ENCODE peak calls at places on chromosomes 3 and 15, in four cellular contexts. G is PC-9, U is left lung, C is GM23248. O is an unnamed sample. For H3K9me3, the result is how much of the 10 kb centered on the place peaks cover.

GRCh38 chr15:62983956-62984355 is 58.6 kb upstream of the TPM1 start:
- DNase-seq in G (no peak), U (no peak), C (no peak), O (no peak)

GRCh38 chr3:38032328-38032865 is 3.0 kb upstream of the PLCD1 start:
- DNase-seq in G (no peak), U (no peak), C (no peak), O (no peak)

GRCh38 chr3:12886736-12887135 is 45.4 kb upstream of the RPL32 start:
- DNase-seq in G (no peak), U (no peak), C (no peak), O (no peak)

GRCh38 chr3:28349397-28350000 is 875 bp upstream of the AZI2 start:
- DNase-seq in G (no peak), U (peak), C (peak), O (no peak)

GRCh38 chr15:48777645-48778337 is 33.1 kb downstream of the CEP152 start:
- DNase-seq in G (no peak), U (no peak), C (no peak), O (no peak)

GRCh38 chr3:14416453-14416852 is 14.0 kb downstream of the SLC6A6 start:
- DNase-seq in G (no peak), U (no peak), C (no peak), O (no peak)

GRCh38 chr3:149215474-149215873 is 6.2 kb downstream of the CP start:
- DNase-seq in G (no peak), U (no peak), C (no peak), O (no peak)

GRCh38 chr3:99895706-99896441 is 78.2 kb downstream of the CMSS1 start:
- DNase-seq in G (peak), U (no peak), C (peak), O (no peak)

GRCh38 chr3:30162579-30162978 is 443.8 kb upstream of the TGFBR2 start:
- DNase-seq in G (no peak), U (no peak), C (peak), O (no peak)

GRCh38 chr3:159724627-159725026 is 264.0 kb upstream of the IL12A start:
- DNase-seq in G (no peak), U (no peak), C (peak), O (no peak)

GRCh38 chr3:123299581-123299980 is 97.8 kb downstream of the SEC22A start:
- DNase-seq in G (no peak), U (no peak), C (no peak), O (no peak)

GRCh38 chr3:11558002-11558401 is 85.7 kb downstream of the VGLL4 start:
- DNase-seq in G (no peak), U (peak), C (peak), O (no peak)

GRCh38 chr15:64311566-64311965 is 44.4 kb downstream of the CSNK1G1 start:
- DNase-seq in G (no peak), U (no peak), C (no peak), O (no peak)

GRCh38 chr15:44541282-44541958 is 4.5 kb downstream of the EIF3J start:
- DNase-seq in G (no peak), U (no peak), C (peak), O (no peak)

GRCh38 chr15:52098328-52098727 is 14.2 kb downstream of the BCL2L10 start:
- DNase-seq in G (no peak), U (no peak), C (no peak), O (no peak)

GRCh38 chr15:101570238-101570637 is 80.7 kb upstream of the PCSK6 start:
- DNase-seq in G (no peak), U (no peak), C (peak), O (no peak)

GRCh38 chr15:55031732-55032131 is 165.0 kb downstream of the RSL24D1 start:
- DNase-seq in G (no peak), U (no peak), C (no peak), O (no peak)

GRCh38 chr15:25054329-25054728 is 99.5 kb downstream of the SNRPN start:
- DNase-seq in G (no peak), U (no peak), C (no peak), O (no peak)

GRCh38 chr15:25057574-25057973 is 102.8 kb downstream of the SNRPN start:
- DNase-seq in G (no peak), U (no peak), C (no peak), O (no peak)

GRCh38 chr15:25056484-25057429 is 102.0 kb downstream of the SNRPN start:
- DNase-seq in G (no peak), U (no peak), C (no peak), O (peak)

GRCh38 chr15:25054943-25055342 is 100.2 kb downstream of the SNRPN start:
- DNase-seq in G (no peak), U (no peak), C (no peak), O (no peak)

GRCh38 chr15:25055356-25056068 is 100.7 kb downstream of the SNRPN start:
- DNase-seq in G (no peak), U (no peak), C (no peak), O (no peak)
- H3K9me3 ChIP-seq in G (under half), U (under half), C (under half), O (half or more)

GRCh38 chr15:31200735-31201151 is 99.2 kb upstream of the TRPM1 start:
- DNase-seq in G (no peak), U (peak), C (peak), O (no peak)
- H3K27ac ChIP-seq in G (no peak), U (no peak), C (no peak), O (no peak)

GRCh38 chr3:178618907-178619306 is 82.7 kb downstream of the KCNMB2 start:
- DNase-seq in G (no peak), U (no peak), C (no peak), O (no peak)

GRCh38 chr3:178623666-178624255 is 87.5 kb downstream of the KCNMB2 start:
- DNase-seq in G (peak), U (no peak), C (no peak), O (no peak)

DNA sequence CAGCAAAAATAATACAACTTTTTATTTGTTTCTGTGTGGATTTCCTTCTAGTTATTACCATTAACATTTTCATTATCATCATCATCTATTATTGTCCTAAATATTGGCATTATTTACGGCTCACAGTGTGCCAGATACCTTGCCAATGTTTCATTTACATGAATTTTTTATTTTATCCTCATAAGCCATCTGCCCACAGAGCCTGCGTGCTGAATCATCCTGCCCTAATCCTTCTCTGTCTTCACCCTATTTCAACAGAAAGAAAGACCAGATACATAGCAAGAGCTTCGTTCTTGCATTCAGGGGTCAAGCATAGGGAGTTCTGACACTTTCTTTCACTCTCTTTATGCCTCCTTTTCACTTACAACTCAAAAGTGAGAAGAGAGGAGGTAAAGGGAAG is 82.0 kb downstream of the KCNMB2 start:
- DNase-seq in G (no peak), U (no peak), C (peak), O (no peak)
- H3K9me3 ChIP-seq in G (under half), U (under half), C (under half), O (under half)

DNA sequence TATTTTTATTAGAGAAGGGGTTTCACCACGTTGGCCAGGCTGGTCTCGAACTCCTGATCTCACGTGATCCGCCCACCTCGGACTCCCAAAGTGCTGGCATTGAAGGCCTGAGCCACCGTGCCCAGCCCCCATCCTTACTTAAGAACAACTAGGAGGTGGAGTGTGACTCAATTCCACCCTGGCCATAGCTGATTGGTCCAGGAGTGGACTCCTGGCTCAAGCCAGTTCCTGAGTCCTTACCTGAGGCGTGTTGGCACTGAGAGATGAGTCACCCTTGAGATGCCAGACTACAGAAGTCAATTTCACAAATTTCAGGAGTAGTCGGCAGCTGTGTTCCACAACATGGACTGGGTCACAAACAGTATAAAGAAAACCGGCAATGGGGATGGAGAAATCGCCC is 124.2 kb downstream of the SHQ1 start:
- DNase-seq in G (peak), U (no peak), C (no peak), O (no peak)
- H3K27ac ChIP-seq in G (peak), U (no peak), C (no peak), O (peak)

DNA sequence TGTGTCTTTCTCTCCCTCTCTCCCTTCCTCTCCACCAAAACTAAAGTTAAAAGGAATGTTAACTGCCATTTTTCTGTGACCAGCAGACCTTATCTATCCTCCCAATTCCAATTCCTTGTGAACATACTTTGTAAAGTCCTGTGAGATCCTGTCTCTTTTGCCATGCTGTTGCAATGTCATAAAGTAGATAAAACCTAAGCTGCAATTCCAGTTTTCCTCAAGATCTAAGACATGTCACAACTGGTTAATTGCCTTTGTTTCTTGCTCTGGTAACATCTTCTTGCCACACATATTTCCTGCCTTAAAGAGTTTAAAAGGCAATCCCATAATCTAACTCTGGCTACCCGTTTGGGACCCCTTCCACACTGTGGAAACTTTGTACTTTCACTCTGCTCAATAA is 188.7 kb downstream of the PYDC2 start:
- DNase-seq in G (no peak), U (no peak), C (no peak), O (no peak)
- H3K9me3 ChIP-seq in G (under half), U (under half), C (under half), O (under half)

GRCh38 chr3:160909917-160910316 is 153.9 kb downstream of the PPM1L start:
- DNase-seq in G (no peak), U (no peak), C (no peak), O (no peak)
- H3K27ac ChIP-seq in G (no peak), U (no peak), C (no peak), O (no peak)

GRCh38 chr3:70612920-70613319 is 300.5 kb upstream of the MDFIC2 start:
- DNase-seq in G (no peak), U (no peak), C (no peak), O (no peak)
- H3K9me3 ChIP-seq in G (under half), U (under half), C (under half), O (under half)

GRCh38 chr3:57974796-57975388 is 33.3 kb upstream of the FLNB start:
- DNase-seq in G (peak), U (no peak), C (peak), O (no peak)
- H3K27ac ChIP-seq in G (peak), U (peak), C (peak), O (no peak)

GRCh38 chr3:557972-558371 is 361.4 kb downstream of the CHL1 start:
- DNase-seq in G (no peak), U (no peak), C (no peak), O (no peak)
- H3K9me3 ChIP-seq in G (under half), U (under half), C (under half), O (under half)